ENCODE peak calls at places on chromosomes 2 and 18, in eight cellular contexts. One of them, this sample, is unnamed.
A peak's percentile ranks its signal among the peaks of the same experiment; 100 is the strongest.

GRCh38 chr2:191800874-191801273 is 46.0 kb downstream of the CAVIN2 start:
- DNase-seq in endothelial cell: no peak
- DNase-seq in posterior vena cava: no peak
- DNase-seq in ELR: peak; percentile 34
- DNase-seq in stimulated activated effector memory CD8-positive, alpha-beta T cell treated with anti-CD3 and anti-CD28 coated beads, Interleukin-12 subunit alpha, Interleukin-12 subunit beta, amount 100 ng/mL, for 72 hours: no peak
- DNase-seq in WTC11: no peak
- DNase-seq in LoVo: no peak
- DNase-seq in HT-29: no peak
- DNase-seq in this sample: no peak

GRCh38 chr2:190947139-190947538 is 66.5 kb downstream of the GLS start:
- DNase-seq in stimulated activated effector memory CD8-positive, alpha-beta T cell treated with anti-CD3 and anti-CD28 coated beads, Interleukin-12 subunit alpha, Interleukin-12 subunit beta, amount 100 ng/mL, for 72 hours: no peak
- DNase-seq in posterior vena cava: no peak
- DNase-seq in ELR: peak; percentile 28
- DNase-seq in LoVo: peak; percentile 25
- DNase-seq in HT-29: peak; percentile 58
- DNase-seq in endothelial cell: no peak
- DNase-seq in WTC11: no peak
- DNase-seq in this sample: no peak

GRCh38 chr2:147204102-147204501 is 640.7 kb upstream of the ACVR2A start:
- DNase-seq in endothelial cell: no peak
- DNase-seq in WTC11: no peak
- DNase-seq in HT-29: no peak
- DNase-seq in LoVo: peak; percentile 5
- DNase-seq in ELR: peak; percentile 26
- DNase-seq in posterior vena cava: no peak
- DNase-seq in stimulated activated effector memory CD8-positive, alpha-beta T cell treated with anti-CD3 and anti-CD28 coated beads, Interleukin-12 subunit alpha, Interleukin-12 subunit beta, amount 100 ng/mL, for 72 hours: no peak
- DNase-seq in this sample: no peak

GRCh38 chr2:71100195-71100964 is 29.6 kb downstream of the MCEE start:
- DNase-seq in endothelial cell: peak; percentile 65
- DNase-seq in HT-29: peak; percentile 68
- DNase-seq in WTC11: peak; percentile 72
- DNase-seq in posterior vena cava: peak; percentile 84
- DNase-seq in stimulated activated effector memory CD8-positive, alpha-beta T cell treated with anti-CD3 and anti-CD28 coated beads, Interleukin-12 subunit alpha, Interleukin-12 subunit beta, amount 100 ng/mL, for 72 hours: no peak
- DNase-seq in LoVo: peak; percentile 60
- DNase-seq in ELR: peak; percentile 67
- DNase-seq in this sample: no peak

GRCh38 chr2:46814160-46814559 is 101.4 kb downstream of the MCFD2 start:
- DNase-seq in ELR: no peak
- DNase-seq in posterior vena cava: peak; percentile 97
- DNase-seq in LoVo: no peak
- DNase-seq in stimulated activated effector memory CD8-positive, alpha-beta T cell treated with anti-CD3 and anti-CD28 coated beads, Interleukin-12 subunit alpha, Interleukin-12 subunit beta, amount 100 ng/mL, for 72 hours: no peak
- DNase-seq in endothelial cell: no peak
- DNase-seq in HT-29: no peak
- DNase-seq in WTC11: no peak
- DNase-seq in this sample: no peak

GRCh38 chr2:63071664-63072063 is 21.0 kb downstream of the OTX1 start:
- DNase-seq in endothelial cell: no peak
- DNase-seq in stimulated activated effector memory CD8-positive, alpha-beta T cell treated with anti-CD3 and anti-CD28 coated beads, Interleukin-12 subunit alpha, Interleukin-12 subunit beta, amount 100 ng/mL, for 72 hours: no peak
- DNase-seq in posterior vena cava: no peak
- DNase-seq in HT-29: no peak
- DNase-seq in WTC11: no peak
- DNase-seq in ELR: no peak
- DNase-seq in LoVo: no peak
- DNase-seq in this sample: no peak

GRCh38 chr2:100178085-100178788 is 35.8 kb upstream of the AFF3 start:
- DNase-seq in ELR: peak; percentile 81
- DNase-seq in HT-29: peak; percentile 87
- DNase-seq in LoVo: peak; percentile 5
- DNase-seq in stimulated activated effector memory CD8-positive, alpha-beta T cell treated with anti-CD3 and anti-CD28 coated beads, Interleukin-12 subunit alpha, Interleukin-12 subunit beta, amount 100 ng/mL, for 72 hours: no peak
- DNase-seq in posterior vena cava: no peak
- DNase-seq in endothelial cell: peak; percentile 63
- DNase-seq in WTC11: peak; percentile 76
- DNase-seq in this sample: no peak

GRCh38 chr2:28348921-28349320 is 43.7 kb upstream of the FOSL2 start:
- DNase-seq in HT-29: no peak
- DNase-seq in posterior vena cava: no peak
- DNase-seq in endothelial cell: no peak
- DNase-seq in ELR: no peak
- DNase-seq in stimulated activated effector memory CD8-positive, alpha-beta T cell treated with anti-CD3 and anti-CD28 coated beads, Interleukin-12 subunit alpha, Interleukin-12 subunit beta, amount 100 ng/mL, for 72 hours: no peak
- DNase-seq in WTC11: no peak
- DNase-seq in LoVo: no peak
- DNase-seq in this sample: no peak

GRCh38 chr18:58671941-58672565 is 788 bp downstream of the MALT1 start:
- DNase-seq in WTC11: no peak
- DNase-seq in LoVo: peak; percentile 37
- DNase-seq in HT-29: peak; percentile 20
- DNase-seq in stimulated activated effector memory CD8-positive, alpha-beta T cell treated with anti-CD3 and anti-CD28 coated beads, Interleukin-12 subunit alpha, Interleukin-12 subunit beta, amount 100 ng/mL, for 72 hours: no peak
- DNase-seq in posterior vena cava: no peak
- DNase-seq in ELR: peak; percentile 58
- DNase-seq in endothelial cell: no peak
- DNase-seq in this sample: no peak

GRCh38 chr2:224951723-224952481 is 90.4 kb downstream of the DOCK10 start:
- DNase-seq in LoVo: no peak
- DNase-seq in HT-29: no peak
- DNase-seq in ELR: no peak
- DNase-seq in posterior vena cava: no peak
- DNase-seq in stimulated activated effector memory CD8-positive, alpha-beta T cell treated with anti-CD3 and anti-CD28 coated beads, Interleukin-12 subunit alpha, Interleukin-12 subunit beta, amount 100 ng/mL, for 72 hours: no peak
- DNase-seq in WTC11: no peak
- DNase-seq in endothelial cell: no peak
- DNase-seq in this sample: no peak

GRCh38 chr2:181778621-181779195 is 98.4 kb upstream of the NEUROD1 start:
- DNase-seq in HT-29: peak; percentile 61
- DNase-seq in stimulated activated effector memory CD8-positive, alpha-beta T cell treated with anti-CD3 and anti-CD28 coated beads, Interleukin-12 subunit alpha, Interleukin-12 subunit beta, amount 100 ng/mL, for 72 hours: no peak
- DNase-seq in ELR: peak; percentile 20
- DNase-seq in WTC11: no peak
- DNase-seq in posterior vena cava: no peak
- DNase-seq in endothelial cell: no peak
- DNase-seq in LoVo: peak; percentile 54
- DNase-seq in this sample: no peak

GRCh38 chr2:20939786-20940480 is 103.9 kb downstream of the APOB start:
- DNase-seq in LoVo: no peak
- DNase-seq in WTC11: no peak
- DNase-seq in posterior vena cava: no peak
- DNase-seq in endothelial cell: no peak
- DNase-seq in ELR: no peak
- DNase-seq in stimulated activated effector memory CD8-positive, alpha-beta T cell treated with anti-CD3 and anti-CD28 coated beads, Interleukin-12 subunit alpha, Interleukin-12 subunit beta, amount 100 ng/mL, for 72 hours: no peak
- DNase-seq in HT-29: no peak
- DNase-seq in this sample: no peak

GRCh38 chr2:88636026-88636425 is 8.8 kb upstream of the EIF2AK3 start:
- DNase-seq in HT-29: no peak
- DNase-seq in stimulated activated effector memory CD8-positive, alpha-beta T cell treated with anti-CD3 and anti-CD28 coated beads, Interleukin-12 subunit alpha, Interleukin-12 subunit beta, amount 100 ng/mL, for 72 hours: no peak
- DNase-seq in WTC11: no peak
- DNase-seq in posterior vena cava: no peak
- DNase-seq in ELR: no peak
- DNase-seq in LoVo: no peak
- DNase-seq in endothelial cell: no peak
- DNase-seq in this sample: no peak

GRCh38 chr2:32064021-32064678 is 794 bp downstream of the SPAST start:
- DNase-seq in HT-29: peak; percentile 35
- DNase-seq in ELR: peak; percentile 15
- DNase-seq in posterior vena cava: no peak
- DNase-seq in endothelial cell: no peak
- DNase-seq in stimulated activated effector memory CD8-positive, alpha-beta T cell treated with anti-CD3 and anti-CD28 coated beads, Interleukin-12 subunit alpha, Interleukin-12 subunit beta, amount 100 ng/mL, for 72 hours: peak; percentile 67
- DNase-seq in LoVo: no peak
- DNase-seq in WTC11: no peak
- DNase-seq in this sample: no peak

GRCh38 chr2:19504400-19505198 is 146.2 kb upstream of the OSR1 start:
- DNase-seq in LoVo: peak; percentile 50
- DNase-seq in HT-29: peak; percentile 76
- DNase-seq in ELR: no peak
- DNase-seq in WTC11: no peak
- DNase-seq in endothelial cell: no peak
- DNase-seq in stimulated activated effector memory CD8-positive, alpha-beta T cell treated with anti-CD3 and anti-CD28 coated beads, Interleukin-12 subunit alpha, Interleukin-12 subunit beta, amount 100 ng/mL, for 72 hours: no peak
- DNase-seq in posterior vena cava: no peak
- DNase-seq in this sample: no peak

GRCh38 chr18:45373286-45373880 is 241.9 kb upstream of the SLC14A2 start:
- DNase-seq in ELR: no peak
- DNase-seq in WTC11: no peak
- DNase-seq in LoVo: no peak
- DNase-seq in posterior vena cava: no peak
- DNase-seq in stimulated activated effector memory CD8-positive, alpha-beta T cell treated with anti-CD3 and anti-CD28 coated beads, Interleukin-12 subunit alpha, Interleukin-12 subunit beta, amount 100 ng/mL, for 72 hours: no peak
- DNase-seq in endothelial cell: no peak
- DNase-seq in HT-29: no peak
- DNase-seq in this sample: no peak

GRCh38 chr2:16546128-16546754 is 119.4 kb downstream of the CYRIA start:
- DNase-seq in stimulated activated effector memory CD8-positive, alpha-beta T cell treated with anti-CD3 and anti-CD28 coated beads, Interleukin-12 subunit alpha, Interleukin-12 subunit beta, amount 100 ng/mL, for 72 hours: no peak
- DNase-seq in posterior vena cava: no peak
- DNase-seq in LoVo: peak; percentile 41
- DNase-seq in WTC11: peak; percentile 19
- DNase-seq in ELR: peak; percentile 18
- DNase-seq in HT-29: peak; percentile 73
- DNase-seq in endothelial cell: peak; percentile 55
- DNase-seq in this sample: no peak

GRCh38 chr2:130845507-130846085 is 8.9 kb downstream of the ARHGEF4 start:
- DNase-seq in WTC11: no peak
- DNase-seq in ELR: peak; percentile 71
- DNase-seq in endothelial cell: no peak
- DNase-seq in HT-29: no peak
- DNase-seq in LoVo: no peak
- DNase-seq in stimulated activated effector memory CD8-positive, alpha-beta T cell treated with anti-CD3 and anti-CD28 coated beads, Interleukin-12 subunit alpha, Interleukin-12 subunit beta, amount 100 ng/mL, for 72 hours: no peak
- DNase-seq in posterior vena cava: no peak
- DNase-seq in this sample: no peak

GRCh38 chr2:240432430-240432819 is 3.0 kb upstream of the GPC1 start:
- DNase-seq in endothelial cell: no peak
- DNase-seq in HT-29: no peak
- DNase-seq in LoVo: no peak
- DNase-seq in stimulated activated effector memory CD8-positive, alpha-beta T cell treated with anti-CD3 and anti-CD28 coated beads, Interleukin-12 subunit alpha, Interleukin-12 subunit beta, amount 100 ng/mL, for 72 hours: no peak
- DNase-seq in posterior vena cava: peak; percentile 38
- DNase-seq in ELR: no peak
- DNase-seq in WTC11: no peak
- DNase-seq in this sample: no peak

GRCh38 chr2:81078631-81079030 is 774.1 kb upstream of the LRRTM1 start:
- DNase-seq in endothelial cell: no peak
- DNase-seq in WTC11: no peak
- DNase-seq in ELR: no peak
- DNase-seq in posterior vena cava: no peak
- DNase-seq in LoVo: no peak
- DNase-seq in stimulated activated effector memory CD8-positive, alpha-beta T cell treated with anti-CD3 and anti-CD28 coated beads, Interleukin-12 subunit alpha, Interleukin-12 subunit beta, amount 100 ng/mL, for 72 hours: no peak
- DNase-seq in HT-29: no peak
- DNase-seq in this sample: no peak

GRCh38 chr2:150127995-150128394 is 359.5 kb downstream of the RND3 start:
- DNase-seq in stimulated activated effector memory CD8-positive, alpha-beta T cell treated with anti-CD3 and anti-CD28 coated beads, Interleukin-12 subunit alpha, Interleukin-12 subunit beta, amount 100 ng/mL, for 72 hours: no peak
- DNase-seq in ELR: peak; percentile 79
- DNase-seq in WTC11: no peak
- DNase-seq in endothelial cell: no peak
- DNase-seq in LoVo: no peak
- DNase-seq in HT-29: no peak
- DNase-seq in posterior vena cava: no peak
- DNase-seq in this sample: no peak